ENCODE peak calls at places on chromosome 10, in six cellular contexts. V is HCT116, O is hepatocyte, L is endothelial cell of umbilical vein, N is K562, G is MM.1S. Q is an unnamed sample.
A peak's percentile ranks its signal among the peaks of the same experiment; 100 is the strongest.

GRCh38 chr10:96275685-96276418 is 4.5 kb upstream of the BLNK start:
- DNase-seq in V (no peak), O (no peak), L (no peak), N (no peak), G (no peak), Q (no peak)

GRCh38 chr10:30984563-30985328 is 46.9 kb downstream of the ZNF438 start:
- DNase-seq in V (no peak), O (no peak), L (peak; percentile 74), N (no peak), G (no peak), Q (peak; percentile 56)

GRCh38 chr10:116053910-116054309 is 219.1 kb downstream of the GFRA1 start:
- DNase-seq in V (no peak), O (no peak), L (no peak), N (no peak), G (no peak), Q (no peak)

GRCh38 chr10:68826764-68827591 is at the start of gene STOX1:
- DNase-seq in V (peak; percentile 44), O (peak; percentile 88), L (peak; percentile 60), N (peak; percentile 83), G (peak; percentile 84), Q (peak; percentile 57)

GRCh38 chr10:42690449-42691360 is 52.3 kb upstream of the ZNF33B start:
- DNase-seq in V (peak; percentile 19), O (no peak), L (no peak), N (peak; percentile 41), G (no peak), Q (no peak)

GRCh38 chr10:47246409-47247189 is 53.4 kb upstream of the GDF10 start:
- DNase-seq in V (no peak), O (no peak), L (no peak), N (no peak), G (no peak), Q (no peak)

GRCh38 chr10:27865221-27865635 is 119.6 kb upstream of the MKX start:
- DNase-seq in V (peak; percentile 7), O (no peak), L (peak; percentile 4), N (no peak), G (no peak), Q (peak; percentile 52)

GRCh38 chr10:4677296-4678021 is 148.5 kb upstream of the AKR1E2 start:
- DNase-seq in V (no peak), O (peak; percentile 48), L (no peak), N (no peak), G (no peak), Q (peak; percentile 80)

GRCh38 chr10:62096534-62096933 is 172.1 kb downstream of the RTKN2 start:
- DNase-seq in V (no peak), O (no peak), L (no peak), N (no peak), G (no peak), Q (peak; percentile 87)

GRCh38 chr10:69279110-69279509 is 814 bp downstream of the HK1 start:
- DNase-seq in V (no peak), O (no peak), L (no peak), N (no peak), G (no peak), Q (no peak)

GRCh38 chr10:98577168-98577567 is 130.4 kb upstream of the HPS1 start:
- DNase-seq in V (no peak), O (no peak), L (no peak), N (no peak), G (no peak), Q (no peak)

GRCh38 chr10:62045765-62046521 is 144.4 kb downstream of the ARID5B start:
- DNase-seq in V (no peak), O (peak; percentile 73), L (peak; percentile 87), N (no peak), G (peak; percentile 16), Q (peak; percentile 89)

GRCh38 chr10:43210556-43210955 is 56.3 kb downstream of the RASGEF1A start:
- DNase-seq in V (no peak), O (no peak), L (no peak), N (no peak), G (no peak), Q (no peak)

GRCh38 chr10:97905276-97905675 is 55.6 kb downstream of the GOLGA7B start:
- DNase-seq in V (no peak), O (no peak), L (no peak), N (no peak), G (no peak), Q (no peak)

GRCh38 chr10:124035928-124036558 is 57.4 kb downstream of the CHST15 start:
- DNase-seq in V (no peak), O (peak; percentile 67), L (no peak), N (peak; percentile 61), G (peak; percentile 97), Q (no peak)

GRCh38 chr10:11885437-11886137 is 62.4 kb downstream of the PROSER2 start:
- DNase-seq in V (no peak), O (no peak), L (no peak), N (no peak), G (no peak), Q (no peak)

GRCh38 chr10:32413513-32413912 is 32.4 kb upstream of the CCDC7 start:
- DNase-seq in V (peak; percentile 76), O (peak; percentile 39), L (peak; percentile 49), N (no peak), G (no peak), Q (peak; percentile 100)

GRCh38 chr10:132451506-132452215 is 54.7 kb downstream of the PWWP2B start:
- DNase-seq in V (no peak), O (no peak), L (no peak), N (no peak), G (no peak), Q (no peak)

GRCh38 chr10:126671402-126671975 is 996 bp upstream of the C10orf90 start:
- DNase-seq in V (no peak), O (no peak), L (no peak), N (no peak), G (no peak), Q (no peak)

GRCh38 chr10:28991738-28992270 is 297.1 kb upstream of the LYZL1 start:
- DNase-seq in V (peak; percentile 68), O (peak; percentile 69), L (peak; percentile 51), N (peak; percentile 79), G (peak; percentile 14), Q (peak; percentile 83)

GRCh38 chr10:3421537-3422257 is 249.1 kb upstream of the PITRM1 start:
- DNase-seq in V (no peak), O (no peak), L (no peak), N (no peak), G (no peak), Q (no peak)

GRCh38 chr10:74544106-74544505 is 282.3 kb upstream of the KAT6B start:
- DNase-seq in V (no peak), O (no peak), L (peak; percentile 32), N (no peak), G (no peak), Q (peak; percentile 29)

GRCh38 chr10:86757110-86757790 is 831 bp downstream of the BMPR1A start:
- DNase-seq in V (peak; percentile 29), O (peak; percentile 67), L (no peak), N (peak; percentile 46), G (no peak), Q (peak; percentile 66)

GRCh38 chr10:77586719-77587423 is 50.7 kb downstream of the KCNMA1 start:
- DNase-seq in V (no peak), O (peak; percentile 85), L (no peak), N (no peak), G (no peak), Q (peak; percentile 77)

GRCh38 chr10:58588673-58589265 is 76.1 kb downstream of the BICC1 start:
- DNase-seq in V (no peak), O (no peak), L (no peak), N (peak; percentile 28), G (no peak), Q (no peak)

GRCh38 chr10:128046934-128047251 is 79.3 kb downstream of the MKI67 start:
- DNase-seq in V (no peak), O (no peak), L (no peak), N (no peak), G (no peak), Q (no peak)

GRCh38 chr10:61978965-61979364 is 77.5 kb downstream of the ARID5B start:
- DNase-seq in V (no peak), O (no peak), L (no peak), N (peak; percentile 40), G (no peak), Q (no peak)

GRCh38 chr10:70437721-70438120 is 3.8 kb downstream of the NODAL start:
- DNase-seq in V (no peak), O (no peak), L (no peak), N (no peak), G (no peak), Q (no peak)

GRCh38 chr10:70441161-70441876 is at the start of gene NODAL:
- DNase-seq in V (no peak), O (no peak), L (no peak), N (no peak), G (no peak), Q (no peak)

GRCh38 chr10:70441877-70442205 is 360 bp upstream of the NODAL start:
- DNase-seq in V (no peak), O (no peak), L (no peak), N (no peak), G (no peak), Q (no peak)

GRCh38 chr10:70442332-70442988 is 979 bp upstream of the NODAL start:
- DNase-seq in V (no peak), O (peak; percentile 64), L (no peak), N (no peak), G (no peak), Q (no peak)

GRCh38 chr10:70440296-70441160 is 953 bp downstream of the NODAL start:
- DNase-seq in V (no peak), O (no peak), L (no peak), N (no peak), G (no peak), Q (no peak)
- TF ChIP-seq EZH2 in V (no peak), O (peak; percentile 84), L (peak; percentile 89), N (peak; percentile 84), G (no peak), Q (peak; percentile 91)

GRCh38 chr10:15485027-15485426 is 113.9 kb upstream of the FAM171A1 start:
- DNase-seq in V (no peak), O (no peak), L (no peak), N (no peak), G (no peak), Q (no peak)
- H4K20me1 ChIP-seq in V (no peaks in the 10 kb centered on the region), O (no peaks in the 10 kb centered on the region), L (no peaks in the 10 kb centered on the region), N (no peaks in the 10 kb centered on the region), G (no peaks in the 10 kb centered on the region), Q (no peaks in the 10 kb centered on the region)

DNA sequence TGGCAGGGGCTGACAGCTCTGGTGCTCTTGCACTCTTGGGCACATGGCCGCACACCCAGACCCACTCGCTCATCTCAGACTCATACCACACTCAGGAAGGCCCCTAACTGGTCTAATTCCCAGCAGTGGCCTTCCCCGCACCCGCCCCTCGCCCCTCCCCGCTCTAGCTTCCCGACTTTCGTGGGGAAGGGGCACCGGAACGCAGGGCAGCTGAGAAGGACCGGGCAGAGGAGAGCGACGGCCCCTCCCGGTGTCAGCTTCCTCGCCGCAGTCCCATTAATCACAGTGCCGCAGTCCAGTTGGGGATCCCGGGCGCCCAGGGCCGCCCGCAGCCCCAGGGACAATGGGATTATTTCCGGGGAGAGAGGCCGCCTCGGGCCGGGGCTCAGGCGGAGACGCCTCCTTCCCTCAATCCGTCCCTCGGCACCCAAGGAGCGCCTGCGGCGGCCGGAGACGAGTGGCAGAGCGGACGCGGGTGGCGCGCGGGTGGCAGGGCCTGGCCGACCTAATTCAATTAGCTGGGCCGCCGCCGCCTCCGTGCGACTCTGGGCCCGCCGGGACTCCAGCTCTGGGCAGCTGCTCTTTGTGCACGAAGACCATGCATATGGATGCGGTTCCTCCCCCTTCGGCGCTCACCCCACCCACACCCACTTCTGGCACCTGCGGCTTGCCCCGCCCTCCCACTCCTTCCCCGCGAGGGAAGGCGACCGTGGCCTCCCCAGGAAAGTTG is 7.8 kb upstream of the TLX1 start:
- DNase-seq in V (no peak), O (no peak), L (no peak), N (no peak), G (no peak), Q (no peak)
- TF ChIP-seq EZH2 in V (no peak), O (peak; percentile 86), L (peak; percentile 75), N (no peak), G (no peak), Q (no peak)

GRCh38 chr10:1048732-1049424 is at the start of gene IDI1:
- DNase-seq in V (peak; percentile 94), O (peak; percentile 99), L (peak; percentile 98), N (peak; percentile 98), G (peak; percentile 97), Q (peak; percentile 99)
- H4K20me1 ChIP-seq in V (no peaks in the 10 kb centered on the region), O (peaks cover 50% of the 10 kb centered on the region), L (no peaks in the 10 kb centered on the region), N (peaks cover 39% of the 10 kb centered on the region), G (no peaks in the 10 kb centered on the region), Q (peaks cover 1% of the 10 kb centered on the region)